ENCODE peak calls at places on chromosomes 3 and 15, in six cellular contexts. A, S, C, D, L and E are unnamed samples.

GRCh38 chr3:189563841-189564563 is 67.2 kb upstream of the TP63 start:
- DNase-seq in L (peak), S (peak), C (no peak), D (no peak), A (no peak), E (no peak)

GRCh38 chr3:113590983-113591382 is 58.6 kb downstream of the SIDT1 start:
- DNase-seq in L (no peak), A (no peak), C (no peak), D (no peak), S (no peak), E (no peak)

GRCh38 chr15:27973886-27974285 is 125.2 kb downstream of the OCA2 start:
- DNase-seq in D (no peak), S (no peak), C (no peak), A (no peak), L (no peak), E (no peak)

GRCh38 chr3:166481340-166481739 is 644.1 kb upstream of the BCHE start:
- DNase-seq in C (no peak), D (no peak), S (no peak), A (no peak), L (no peak), E (no peak)

GRCh38 chr3:23940775-23941174 is 4.3 kb upstream of the NR1D2 start:
- DNase-seq in L (no peak), S (no peak), A (no peak), C (no peak), D (no peak), E (no peak)

GRCh38 chr15:85840079-85840801 is 45.5 kb upstream of the KLHL25 start:
- DNase-seq in D (peak), L (peak), C (peak), A (peak), S (peak), E (peak)

GRCh38 chr3:117036259-117036799 is 326.8 kb downstream of the TUSC7 start:
- DNase-seq in D (no peak), C (no peak), A (no peak), L (peak), S (no peak), E (no peak)

GRCh38 chr3:146972726-146973125 is 367.6 kb upstream of the PLSCR5 start:
- DNase-seq in A (no peak), D (no peak), L (peak), S (no peak), C (no peak), E (no peak)

GRCh38 chr15:91853501-91853967 is at the start of gene SLCO3A1:
- DNase-seq in C (peak), L (peak), A (peak), D (peak), S (peak), E (no peak)

GRCh38 chr3:105722943-105723556 is 145.8 kb downstream of the CBLB start:
- DNase-seq in D (no peak), C (peak), L (no peak), A (no peak), S (no peak), E (no peak)

GRCh38 chr3:194089357-194090177 is 46.4 kb upstream of the HES1 start:
- DNase-seq in L (peak), S (no peak), A (peak), D (no peak), C (no peak), E (no peak)

GRCh38 chr15:40234783-40235182 is 4.1 kb upstream of the PAK6 start:
- DNase-seq in D (no peak), A (no peak), L (no peak), C (no peak), S (no peak), E (no peak)

GRCh38 chr3:186824430-186825139 is 17.9 kb upstream of the ADIPOQ start:
- DNase-seq in D (no peak), S (no peak), L (no peak), A (no peak), C (no peak), E (no peak)

GRCh38 chr3:5388091-5388490 is 200.6 kb downstream of the EDEM1 start:
- DNase-seq in A (no peak), D (no peak), S (no peak), C (no peak), L (no peak), E (no peak)

GRCh38 chr15:56953790-56954189 is 35.3 kb downstream of the TCF12 start:
- DNase-seq in D (no peak), C (no peak), L (no peak), S (no peak), A (no peak), E (no peak)

GRCh38 chr15:29470794-29471193 is 201.2 kb upstream of the NSMCE3 start:
- DNase-seq in S (no peak), C (no peak), A (no peak), D (no peak), L (no peak), E (peak)

GRCh38 chr3:14780927-14781507 is 37.7 kb upstream of the FGD5 start:
- DNase-seq in D (no peak), L (peak), C (peak), S (peak), A (peak), E (peak)

GRCh38 chr3:45929042-45929679 is 14.1 kb upstream of the CXCR6 start:
- DNase-seq in A (peak), L (peak), D (peak), C (no peak), S (peak), E (no peak)

GRCh38 chr3:157493627-157494550 is 9.3 kb downstream of the VEPH1 start:
- DNase-seq in S (no peak), A (no peak), D (no peak), C (peak), L (peak), E (peak)

GRCh38 chr3:67381667-67382272 is 272.6 kb downstream of the SUCLG2 start:
- DNase-seq in A (no peak), D (no peak), S (peak), L (peak), C (no peak), E (no peak)

GRCh38 chr15:37035349-37035748 is 65.0 kb downstream of the MEIS2 start:
- DNase-seq in A (no peak), L (peak), D (no peak), C (peak), S (no peak), E (no peak)

GRCh38 chr3:75294124-75294523 is 370.0 kb upstream of the FRG2C start:
- DNase-seq in A (no peak), S (no peak), D (no peak), C (no peak), L (peak), E (no peak)